ENCODE peak calls at places on chromosomes 7 and 10, in nine cellular contexts. W is left ventricle myocardium inferior, Y is tibial nerve, S is GM12865, Z is tibial artery, T is HCT116, I is colonic mucosa, A is fibroblast of lung, C is cardiac fibroblast. B is an unnamed sample.

GRCh38 chr10:98268694-98269386 is 846 bp upstream of the LOXL4 start:
- DNase-seq in W (no peak), Y (no peak), S (no peak), Z (no peak), T (no peak), I (no peak), A (no peak), C (peak; percentile 32), B (no peak)

GRCh38 chr7:41169307-41169706 is 533.6 kb downstream of the INHBA start:
- DNase-seq in W (no peak), Y (no peak), S (no peak), Z (no peak), T (no peak), I (no peak), A (no peak), C (no peak), B (no peak)

GRCh38 chr7:47216439-47216838 is 365.5 kb downstream of the TNS3 start:
- DNase-seq in W (no peak), Y (no peak), S (no peak), Z (no peak), T (no peak), I (no peak), A (no peak), C (no peak), B (no peak)

GRCh38 chr7:154960063-154960790 is 42.7 kb downstream of the PAXIP1 start:
- DNase-seq in W (no peak), Y (no peak), S (no peak), Z (no peak), T (no peak), I (no peak), A (no peak), C (peak; percentile 50), B (no peak)

GRCh38 chr10:91694170-91694794 is 61.4 kb upstream of the PPP1R3C start:
- DNase-seq in W (no peak), Y (no peak), S (peak; percentile 31), Z (no peak), T (peak; percentile 42), I (peak; percentile 30), A (peak; percentile 65), C (peak; percentile 70), B (no peak)

GRCh38 chr10:70094287-70094686 is 38.3 kb downstream of the AIFM2 start:
- DNase-seq in W (no peak), Y (no peak), S (no peak), Z (no peak), T (no peak), I (no peak), A (no peak), C (no peak), B (no peak)

GRCh38 chr7:108448777-108449576 is 7.3 kb downstream of the NRCAM start:
- DNase-seq in W (no peak), Y (no peak), S (no peak), Z (no peak), T (no peak), I (no peak), A (peak; percentile 17), C (no peak), B (no peak)

GRCh38 chr10:60139290-60139689 is 232.9 kb upstream of the CCDC6 start:
- DNase-seq in W (no peak), Y (no peak), S (no peak), Z (no peak), T (no peak), I (no peak), A (no peak), C (no peak), B (no peak)

GRCh38 chr7:152851881-152852417 is 92.4 kb downstream of the ACTR3B start:
- DNase-seq in W (no peak), Y (no peak), S (no peak), Z (no peak), T (no peak), I (no peak), A (no peak), C (no peak), B (no peak)

GRCh38 chr10:36542493-36542892 is 582.9 kb upstream of the ANKRD30A start:
- DNase-seq in W (no peak), Y (no peak), S (no peak), Z (no peak), T (no peak), I (no peak), A (no peak), C (no peak), B (peak; percentile 40)

GRCh38 chr10:113230018-113230610 is 280.1 kb downstream of the TCF7L2 start:
- DNase-seq in W (no peak), Y (no peak), S (no peak), Z (no peak), T (no peak), I (no peak), A (no peak), C (no peak), B (no peak)

GRCh38 chr7:148706368-148706767 is 7.7 kb downstream of the CUL1 start:
- DNase-seq in W (no peak), Y (no peak), S (no peak), Z (no peak), T (no peak), I (no peak), A (no peak), C (no peak), B (no peak)

GRCh38 chr7:33444501-33444900 is 315.1 kb downstream of the BBS9 start:
- DNase-seq in W (no peak), Y (no peak), S (no peak), Z (peak; percentile 54), T (no peak), I (peak; percentile 36), A (peak; percentile 97), C (peak; percentile 70), B (no peak)

DNA sequence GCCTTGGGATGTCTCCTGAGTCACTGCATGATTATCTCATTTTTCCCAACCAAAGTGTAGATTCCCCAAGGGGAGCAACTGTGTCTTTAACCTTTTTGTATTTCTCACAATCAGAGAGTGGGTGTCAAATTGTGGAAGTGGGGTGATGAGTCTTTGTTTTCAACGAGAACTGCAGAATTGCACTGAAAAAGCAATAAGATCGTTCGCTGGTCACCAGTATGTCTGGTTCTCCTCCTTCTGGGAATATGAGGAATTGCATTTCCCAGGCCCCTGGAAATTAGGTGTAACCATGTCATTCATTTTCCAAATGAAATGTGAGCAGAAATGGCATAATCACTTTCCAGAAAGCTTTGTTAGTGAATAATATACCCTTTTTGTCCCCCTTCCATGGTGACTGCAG is 326.9 kb downstream of the GPAM start:
- DNase-seq in W (no peak), Y (no peak), S (no peak), Z (no peak), T (no peak), I (no peak), A (no peak), C (peak; percentile 43), B (no peak)
- TF ChIP-seq CTCF in W (no peak), Y (no peak), S (no peak), Z (no peak), T (no peak), I (no peak), A (no peak), C (peak; percentile 54), B (peak; percentile 20)

GRCh38 chr10:24916365-24916764 is 36.0 kb downstream of the PRTFDC1 start:
- DNase-seq in W (no peak), Y (no peak), S (no peak), Z (no peak), T (no peak), I (no peak), A (no peak), C (no peak), B (no peak)

GRCh38 chr10:24917493-24917892 is 34.9 kb downstream of the PRTFDC1 start:
- DNase-seq in W (no peak), Y (no peak), S (no peak), Z (no peak), T (no peak), I (no peak), A (no peak), C (no peak), B (no peak)

GRCh38 chr10:24917979-24918378 is 34.4 kb downstream of the PRTFDC1 start:
- DNase-seq in W (no peak), Y (no peak), S (no peak), Z (no peak), T (no peak), I (no peak), A (no peak), C (no peak), B (no peak)

GRCh38 chr10:24914148-24914547 is 38.3 kb downstream of the PRTFDC1 start:
- DNase-seq in W (no peak), Y (no peak), S (no peak), Z (no peak), T (no peak), I (no peak), A (no peak), C (no peak), B (no peak)

GRCh38 chr10:24915304-24915703 is 37.1 kb downstream of the PRTFDC1 start:
- DNase-seq in W (no peak), Y (no peak), S (no peak), Z (no peak), T (no peak), I (no peak), A (no peak), C (no peak), B (no peak)
- H3K4me3 ChIP-seq in W (no peak overlapping the region), Y (no peak overlapping the region), S (no peak overlapping the region), Z (no peak overlapping the region), T (no peak overlapping the region), I (no peak overlapping the region), A (no peak overlapping the region), C (no peak overlapping the region), B (no peak overlapping the region)

GRCh38 chr7:139572704-139573395 is 49.4 kb downstream of the CLEC2L start:
- DNase-seq in W (no peak), Y (no peak), S (no peak), Z (no peak), T (no peak), I (no peak), A (no peak), C (no peak), B (no peak)
- TF ChIP-seq CTCF in W (no peak), Y (no peak), S (no peak), Z (no peak), T (no peak), I (no peak), A (no peak), C (no peak), B (no peak)

GRCh38 chr10:100748251-100749058 is 3.1 kb downstream of the PAX2 start:
- DNase-seq in W (no peak), Y (no peak), S (no peak), Z (no peak), T (no peak), I (no peak), A (no peak), C (no peak), B (no peak)
- H3K4me3 ChIP-seq in W (peak overlapping the region; percentile 55), Y (peak overlapping the region; percentile 31), S (no peak overlapping the region), Z (peak overlapping the region; percentile 24), T (no peak overlapping the region), I (no peak overlapping the region), A (no peak overlapping the region), C (no peak overlapping the region), B (no peak overlapping the region)

GRCh38 chr7:73880755-73881328 is 19.9 kb downstream of the TMEM270 start:
- DNase-seq in W (no peak), Y (no peak), S (no peak), Z (no peak), T (no peak), I (no peak), A (no peak), C (no peak), B (no peak)
- TF ChIP-seq CTCF in W (no peak), Y (no peak), S (no peak), Z (no peak), T (no peak), I (no peak), A (no peak), C (no peak), B (no peak)

B was measured in AG09309.